ENCODE peak calls at places on chromosomes 1 and 21, in eight cellular contexts. Y is right cardiac atrium, Q is left ventricle myocardium inferior, C is cardiac muscle cell, S is suprapubic skin, M is neural progenitor cell, I is dorsolateral prefrontal cortex, H is uterus. Z is an unnamed sample.

GRCh38 chr1:235067396-235068154 is 61.1 kb downstream of the TOMM20 start:
- DNase-seq in Y (peak), Q (peak), C (peak), S (peak), M (no peak), I (peak), H (peak), Z (peak)

GRCh38 chr1:52632732-52633290 is at the start of gene SHISAL2A:
- DNase-seq in Y (peak), Q (peak), C (peak), S (no peak), M (peak), I (peak), H (no peak), Z (no peak)

GRCh38 chr1:199168895-199169294 is 530.1 kb downstream of the PTPRC start:
- DNase-seq in Y (no peak), Q (no peak), C (no peak), S (no peak), M (no peak), I (no peak), H (no peak), Z (no peak)

GRCh38 chr21:28332796-28333195 is 659.9 kb downstream of the LTN1 start:
- DNase-seq in Y (no peak), Q (no peak), C (no peak), S (no peak), M (no peak), I (no peak), H (no peak), Z (no peak)

GRCh38 chr1:214228976-214229375 is 52.0 kb upstream of the SMYD2 start:
- DNase-seq in Y (peak), Q (peak), C (no peak), S (no peak), M (no peak), I (no peak), H (no peak), Z (no peak)

GRCh38 chr1:165543651-165544452 is at the start of gene LRRC52:
- DNase-seq in Y (peak), Q (peak), C (no peak), S (peak), M (peak), I (peak), H (no peak), Z (no peak)

GRCh38 chr21:25578070-25578961 is 29.0 kb downstream of the MRPL39 start:
- DNase-seq in Y (no peak), Q (no peak), C (no peak), S (no peak), M (no peak), I (no peak), H (no peak), Z (no peak)

GRCh38 chr1:72366473-72366872 is 84.1 kb upstream of the NEGR1 start:
- DNase-seq in Y (no peak), Q (no peak), C (peak), S (no peak), M (no peak), I (no peak), H (no peak), Z (peak)

GRCh38 chr1:170711682-170712081 is 47.8 kb downstream of the PRRX1 start:
- DNase-seq in Y (no peak), Q (no peak), C (peak), S (no peak), M (no peak), I (no peak), H (no peak), Z (no peak)

GRCh38 chr1:46489169-46489637 is 433 bp upstream of the DMBX1 start:
- DNase-seq in Y (no peak), Q (no peak), C (no peak), S (no peak), M (no peak), I (no peak), H (no peak), Z (no peak)

GRCh38 chr1:57831624-57832023 is 407.8 kb upstream of the DAB1 start:
- DNase-seq in Y (no peak), Q (no peak), C (peak), S (no peak), M (no peak), I (no peak), H (no peak), Z (peak)

GRCh38 chr1:17527036-17527914 is 12.2 kb upstream of the ARHGEF10L start:
- DNase-seq in Y (no peak), Q (no peak), C (peak), S (no peak), M (no peak), I (no peak), H (no peak), Z (no peak)

GRCh38 chr1:17531682-17532487 is 7.6 kb upstream of the ARHGEF10L start:
- DNase-seq in Y (peak), Q (peak), C (peak), S (no peak), M (peak), I (peak), H (peak), Z (peak)

GRCh38 chr1:17533201-17533600 is 6.3 kb upstream of the ARHGEF10L start:
- DNase-seq in Y (no peak), Q (no peak), C (no peak), S (no peak), M (no peak), I (no peak), H (no peak), Z (no peak)

GRCh38 chr1:17529381-17529780 is 10.1 kb upstream of the ARHGEF10L start:
- DNase-seq in Y (no peak), Q (no peak), C (no peak), S (no peak), M (no peak), I (no peak), H (no peak), Z (no peak)

DNA sequence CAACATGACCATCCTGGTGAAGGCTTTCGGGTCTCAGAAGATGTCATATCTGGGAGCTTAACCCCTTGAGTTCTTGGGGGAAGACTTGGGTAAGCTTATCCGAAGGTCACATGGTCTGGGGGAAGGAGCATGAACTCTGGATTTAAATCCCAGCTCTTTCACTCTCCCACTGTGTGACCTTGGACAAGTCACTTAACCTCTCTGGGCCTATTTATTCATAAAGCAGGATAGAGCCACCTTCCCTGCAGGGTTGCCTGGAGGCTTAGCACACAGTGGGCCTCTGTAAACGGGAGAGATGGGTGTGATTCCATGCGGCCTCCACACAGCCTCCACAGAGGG is 8.2 kb upstream of the ARHGEF10L start:
- DNase-seq in Y (no peak), Q (no peak), C (no peak), S (no peak), M (no peak), I (no peak), H (no peak), Z (no peak)
- H3K27ac ChIP-seq in Y (peak), Q (peak), C (peak), S (peak), M (no peak), I (no peak), H (peak), Z (peak)

GRCh38 chr1:230191079-230191478 is 124.0 kb downstream of the GALNT2 start:
- DNase-seq in Y (peak), Q (peak), C (peak), S (no peak), M (no peak), I (no peak), H (peak), Z (no peak)
- H3K27ac ChIP-seq in Y (peak), Q (peak), C (no peak), S (peak), M (no peak), I (peak), H (peak), Z (no peak)

GRCh38 chr1:115748396-115749130 is 20.0 kb downstream of the CASQ2 start:
- DNase-seq in Y (no peak), Q (no peak), C (peak), S (no peak), M (no peak), I (no peak), H (no peak), Z (peak)
- H3K27ac ChIP-seq in Y (no peak), Q (peak), C (no peak), S (peak), M (no peak), I (no peak), H (peak), Z (no peak)

GRCh38 chr1:158354255-158354654 is 561 bp downstream of the CD1E start:
- DNase-seq in Y (no peak), Q (no peak), C (no peak), S (no peak), M (no peak), I (no peak), H (no peak), Z (no peak)
- H3K27ac ChIP-seq in Y (no peak), Q (no peak), C (no peak), S (no peak), M (no peak), I (no peak), H (no peak), Z (no peak)

DNA sequence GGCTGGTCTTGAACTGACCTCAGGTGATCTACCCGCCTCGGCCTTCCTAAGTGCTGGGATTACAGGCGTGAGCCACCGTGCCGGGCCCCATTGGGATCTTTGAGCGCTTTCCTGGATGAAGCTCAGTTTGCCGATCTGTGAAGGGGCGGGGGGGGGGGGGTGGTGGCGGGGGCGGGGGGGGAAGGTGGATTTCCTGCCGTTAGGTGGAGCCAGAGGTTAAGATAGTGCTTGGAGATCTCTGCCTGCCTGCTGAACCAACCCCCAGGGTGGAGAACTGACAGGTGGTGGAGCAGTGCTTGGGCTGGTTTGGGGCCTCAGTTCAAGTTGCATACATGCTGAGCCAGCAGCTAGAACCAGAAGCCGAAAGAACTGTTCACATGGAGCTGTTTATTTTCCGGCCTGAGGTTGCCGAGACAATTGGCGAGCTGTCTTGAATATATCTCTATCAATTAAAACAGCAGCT is 1.7 kb downstream of the TMCC2 start:
- DNase-seq in Y (peak), Q (no peak), C (peak), S (no peak), M (peak), I (peak), H (peak), Z (peak)
- H3K27ac ChIP-seq in Y (no peak), Q (no peak), C (no peak), S (no peak), M (no peak), I (peak), H (peak), Z (no peak)

GRCh38 chr1:226566234-226566633 is 17.7 kb downstream of the STUM start:
- DNase-seq in Y (no peak), Q (no peak), C (no peak), S (no peak), M (no peak), I (no peak), H (no peak), Z (no peak)

GRCh38 chr1:226568077-226568831 is 19.7 kb downstream of the STUM start:
- DNase-seq in Y (peak), Q (no peak), C (peak), S (peak), M (peak), I (no peak), H (peak), Z (no peak)

GRCh38 chr1:226563666-226564065 is 15.1 kb downstream of the STUM start:
- DNase-seq in Y (no peak), Q (no peak), C (no peak), S (no peak), M (no peak), I (no peak), H (no peak), Z (no peak)

GRCh38 chr1:226562989-226563388 is 14.4 kb downstream of the STUM start:
- DNase-seq in Y (no peak), Q (no peak), C (no peak), S (no peak), M (no peak), I (no peak), H (no peak), Z (no peak)

GRCh38 chr1:226565476-226565875 is 16.9 kb downstream of the STUM start:
- DNase-seq in Y (no peak), Q (no peak), C (no peak), S (peak), M (no peak), I (peak), H (no peak), Z (no peak)
- H3K27ac ChIP-seq in Y (no peak), Q (no peak), C (no peak), S (no peak), M (no peak), I (peak), H (no peak), Z (no peak)

GRCh38 chr1:12591267-12591938 is 26.6 kb downstream of the DHRS3 start:
- DNase-seq in Y (peak), Q (peak), C (peak), S (peak), M (no peak), I (no peak), H (peak), Z (no peak)
- H3K27ac ChIP-seq in Y (peak), Q (peak), C (no peak), S (peak), M (no peak), I (no peak), H (peak), Z (no peak)

GRCh38 chr1:19429611-19430010 is 55.7 kb downstream of the CAPZB start:
- DNase-seq in Y (no peak), Q (no peak), C (peak), S (no peak), M (peak), I (no peak), H (no peak), Z (no peak)
- H3K27ac ChIP-seq in Y (peak), Q (peak), C (no peak), S (peak), M (no peak), I (no peak), H (peak), Z (no peak)

DNA sequence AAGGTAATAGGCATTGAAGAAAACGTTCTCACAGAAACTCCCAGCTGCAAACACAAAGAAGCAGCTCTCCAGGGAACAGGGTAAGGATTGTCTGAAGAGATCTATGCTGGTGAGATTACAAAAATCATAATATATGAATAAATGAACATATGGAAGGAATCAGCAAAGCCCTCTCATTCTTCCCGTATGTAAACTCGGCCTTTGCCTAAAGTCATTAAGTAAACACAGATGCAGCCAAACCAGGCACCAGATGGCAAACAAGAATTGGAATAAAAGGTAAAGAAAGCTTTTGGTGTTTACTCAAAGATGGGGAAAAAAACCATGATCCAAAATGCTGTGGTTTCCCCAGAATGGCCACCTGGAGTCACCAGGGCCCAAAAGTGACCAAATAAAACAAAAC is 76.6 kb upstream of the HOOK1 start:
- DNase-seq in Y (no peak), Q (no peak), C (peak), S (no peak), M (no peak), I (no peak), H (no peak), Z (no peak)
- H3K27ac ChIP-seq in Y (no peak), Q (no peak), C (no peak), S (no peak), M (no peak), I (no peak), H (no peak), Z (no peak)

DNA sequence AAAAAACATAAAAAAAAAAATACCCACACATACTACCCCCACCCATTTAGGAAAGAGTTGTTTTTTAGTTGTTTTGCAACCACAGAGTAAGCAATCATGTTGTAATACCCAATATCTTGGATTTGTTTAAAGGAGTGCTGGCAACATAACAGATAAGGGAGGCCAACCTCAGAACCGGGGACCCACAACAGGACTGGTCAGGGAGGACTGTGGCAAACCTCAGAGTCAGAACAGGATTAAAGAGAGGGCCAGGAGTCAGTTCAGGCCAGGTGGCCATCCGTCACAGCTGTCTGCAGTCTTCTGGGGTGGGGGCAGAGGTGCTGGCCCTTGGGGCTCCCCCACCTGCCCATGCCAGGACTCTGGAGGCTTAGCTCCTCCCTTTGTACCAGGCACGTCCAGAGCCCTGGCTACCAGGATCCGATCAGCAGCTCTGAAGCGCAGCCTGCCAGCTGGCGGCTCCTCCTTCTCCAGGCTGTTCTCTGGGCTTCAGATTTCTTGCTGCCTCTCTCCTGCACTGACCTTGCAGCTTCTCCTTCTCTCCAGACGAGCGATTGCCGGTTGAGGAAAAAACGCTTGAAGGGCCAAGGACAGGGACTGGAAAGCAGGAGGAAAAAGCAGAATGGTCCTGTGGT is 7.9 kb downstream of the H6PD start:
- DNase-seq in Y (peak), Q (peak), C (peak), S (peak), M (no peak), I (peak), H (peak), Z (no peak)
- H3K27ac ChIP-seq in Y (peak), Q (peak), C (peak), S (peak), M (no peak), I (peak), H (peak), Z (no peak)

Z was measured in epithelial cell of prostate.